ENCODE peak calls at places on chromosomes 11 and 22, in ten cellular contexts. I, A, D, Q, K, G, T, J, F and N are unnamed samples.

GRCh38 chr11:103110406-103110805 is 1.2 kb downstream of the DYNC2H1 start:
- DNase-seq in I (no peak), A (no peak), D (peak), Q (peak), K (peak), G (peak), T (no peak), J (no peak), F (no peak), N (peak)

GRCh38 chr11:45648931-45649330 is 16.5 kb downstream of the CHST1 start:
- DNase-seq in I (no peak), A (no peak), D (no peak), Q (no peak), K (no peak), G (no peak), T (no peak), J (no peak), F (no peak), N (no peak)

GRCh38 chr11:109729761-109730160 is 307.8 kb downstream of the C11orf87 start:
- DNase-seq in I (no peak), A (no peak), D (no peak), Q (no peak), K (no peak), G (no peak), T (no peak), J (no peak), F (no peak), N (no peak)

GRCh38 chr11:123193742-123194141 is 1.3 kb downstream of the CLMP start:
- DNase-seq in I (no peak), A (no peak), D (peak), Q (peak), K (no peak), G (peak), T (no peak), J (no peak), F (peak), N (no peak)

GRCh38 chr11:30521297-30522071 is 64.7 kb downstream of the MPPED2 start:
- DNase-seq in I (no peak), A (no peak), D (no peak), Q (no peak), K (no peak), G (no peak), T (no peak), J (no peak), F (no peak), N (no peak)

GRCh38 chr11:2298795-2299747 is 2.6 kb downstream of the C11orf21 start:
- DNase-seq in I (no peak), A (no peak), D (no peak), Q (no peak), K (peak), G (no peak), T (peak), J (no peak), F (peak), N (no peak)

GRCh38 chr11:127074151-127074761 is 73.7 kb upstream of the KIRREL3 start:
- DNase-seq in I (no peak), A (peak), D (peak), Q (peak), K (peak), G (peak), T (no peak), J (peak), F (peak), N (peak)

GRCh38 chr11:74749127-74749964 is 697 bp downstream of the RNF169 start:
- DNase-seq in I (peak), A (no peak), D (peak), Q (peak), K (peak), G (peak), T (no peak), J (no peak), F (no peak), N (no peak)

GRCh38 chr11:69429716-69430491 is 51.6 kb upstream of the LINC01488 start:
- DNase-seq in I (no peak), A (no peak), D (no peak), Q (no peak), K (no peak), G (no peak), T (no peak), J (no peak), F (no peak), N (no peak)

GRCh38 chr11:76119779-76120178 is 86.5 kb downstream of the WNT11 start:
- DNase-seq in I (no peak), A (no peak), D (no peak), Q (no peak), K (no peak), G (peak), T (no peak), J (no peak), F (no peak), N (no peak)

GRCh38 chr11:44702897-44703296 is 23.9 kb upstream of the TSPAN18 start:
- DNase-seq in I (peak), A (no peak), D (no peak), Q (no peak), K (no peak), G (peak), T (no peak), J (no peak), F (no peak), N (no peak)

GRCh38 chr22:20031732-20032406 is 11.0 kb downstream of the TANGO2 start:
- DNase-seq in I (no peak), A (no peak), D (no peak), Q (no peak), K (no peak), G (no peak), T (no peak), J (no peak), F (no peak), N (no peak)

GRCh38 chr11:17267576-17267975 is 9.0 kb upstream of the NUCB2 start:
- DNase-seq in I (no peak), A (no peak), D (peak), Q (peak), K (peak), G (peak), T (no peak), J (no peak), F (no peak), N (no peak)

GRCh38 chr11:14672635-14673034 is 29.0 kb downstream of the PDE3B start:
- DNase-seq in I (no peak), A (no peak), D (peak), Q (peak), K (no peak), G (no peak), T (no peak), J (no peak), F (no peak), N (no peak)

GRCh38 chr22:22878801-22879674 is 8.6 kb upstream of the IGLL5 start:
- DNase-seq in I (no peak), A (no peak), D (no peak), Q (no peak), K (no peak), G (no peak), T (no peak), J (no peak), F (peak), N (no peak)

GRCh38 chr11:64299847-64300648 is at the start of gene CATSPERZ:
- DNase-seq in I (peak), A (no peak), D (no peak), Q (no peak), K (no peak), G (no peak), T (no peak), J (no peak), F (no peak), N (no peak)

GRCh38 chr11:68999093-68999747 is 13.8 kb downstream of the MRGPRF start:
- DNase-seq in I (peak), A (no peak), D (no peak), Q (no peak), K (no peak), G (no peak), T (no peak), J (no peak), F (peak), N (no peak)

GRCh38 chr11:2521681-2522630 is 77.1 kb downstream of the KCNQ1 start:
- DNase-seq in I (peak), A (no peak), D (no peak), Q (no peak), K (no peak), G (no peak), T (peak), J (no peak), F (peak), N (no peak)

GRCh38 chr11:94974178-94974577 is 669 bp downstream of the KDM4D start:
- DNase-seq in I (no peak), A (no peak), D (no peak), Q (no peak), K (no peak), G (no peak), T (no peak), J (no peak), F (no peak), N (no peak)
- H3K4me3 ChIP-seq in I (peak), A (peak), D (peak), Q (peak), K (peak), G (peak), T (peak), J (peak), F (peak), N (peak)

GRCh38 chr22:30728829-30729228 is 34.2 kb downstream of the OSBP2 start:
- DNase-seq in I (no peak), A (no peak), D (no peak), Q (no peak), K (no peak), G (no peak), T (no peak), J (no peak), F (no peak), N (no peak)
- H3K4me3 ChIP-seq in I (no peak), A (no peak), D (no peak), Q (no peak), K (no peak), G (no peak), T (no peak), J (no peak), F (no peak), N (no peak)

DNA sequence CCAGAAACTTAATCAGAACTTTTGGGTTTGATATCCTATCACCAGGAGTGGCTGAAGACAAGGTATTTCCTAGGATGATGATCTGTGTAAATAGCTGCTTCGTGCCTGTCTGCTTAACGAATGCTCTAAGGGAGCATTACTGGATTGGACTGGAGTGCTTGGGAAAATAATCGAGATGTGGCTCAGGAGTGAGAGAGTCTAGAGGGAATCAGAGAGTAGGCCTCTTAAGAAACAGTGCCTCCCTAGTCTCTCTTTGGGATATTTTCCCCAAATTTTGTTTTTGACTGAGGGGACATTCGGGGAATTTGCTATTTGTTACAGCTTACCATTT is 2.5 kb downstream of the MAML2 start:
- DNase-seq in I (no peak), A (no peak), D (peak), Q (peak), K (no peak), G (peak), T (no peak), J (no peak), F (no peak), N (no peak)
- H3K4me3 ChIP-seq in I (no peak), A (peak), D (peak), Q (peak), K (no peak), G (peak), T (peak), J (peak), F (peak), N (peak)

GRCh38 chr11:111438168-111438567 is 59.1 kb upstream of the POU2AF1 start:
- DNase-seq in I (no peak), A (no peak), D (no peak), Q (no peak), K (no peak), G (no peak), T (no peak), J (no peak), F (no peak), N (no peak)
- H3K4me3 ChIP-seq in I (no peak), A (no peak), D (no peak), Q (no peak), K (no peak), G (no peak), T (no peak), J (no peak), F (no peak), N (no peak)

GRCh38 chr11:71452354-71453020 is 516 bp upstream of the NADSYN1 start:
- DNase-seq in I (peak), A (no peak), D (peak), Q (peak), K (no peak), G (peak), T (peak), J (peak), F (no peak), N (no peak)

GRCh38 chr11:71454470-71455113 is 1.6 kb downstream of the NADSYN1 start:
- DNase-seq in I (no peak), A (no peak), D (no peak), Q (no peak), K (no peak), G (no peak), T (no peak), J (no peak), F (no peak), N (no peak)

GRCh38 chr11:71453021-71453910 is at the start of gene NADSYN1:
- DNase-seq in I (peak), A (peak), D (peak), Q (peak), K (peak), G (peak), T (peak), J (peak), F (peak), N (no peak)

GRCh38 chr11:71451596-71452353 is 1.2 kb upstream of the NADSYN1 start:
- DNase-seq in I (no peak), A (no peak), D (no peak), Q (no peak), K (no peak), G (no peak), T (no peak), J (no peak), F (no peak), N (no peak)

GRCh38 chr11:71453911-71454304 is 905 bp downstream of the NADSYN1 start:
- DNase-seq in I (no peak), A (no peak), D (no peak), Q (no peak), K (no peak), G (no peak), T (no peak), J (no peak), F (no peak), N (no peak)
- H3K4me3 ChIP-seq in I (peak), A (peak), D (peak), Q (peak), K (peak), G (peak), T (peak), J (peak), F (peak), N (peak)